ENCODE peak calls at places on chromosomes 5 and 9, in five cellular contexts. O, V, R, H and A are unnamed samples.

GRCh38 chr5:10896016-10896415 is 135.0 kb upstream of the DAP start:
- DNase-seq in O (no peak), V (no peak), R (no peak), H (no peak), A (peak; percentile 10)

GRCh38 chr5:135135530-135136201 is 101.6 kb upstream of the PITX1 start:
- DNase-seq in O (no peak), V (peak; percentile 65), R (peak; percentile 87), H (no peak), A (peak; percentile 30)

GRCh38 chr5:79225026-79225425 is 10.9 kb upstream of the JMY start:
- DNase-seq in O (no peak), V (peak; percentile 61), R (no peak), H (no peak), A (no peak)

GRCh38 chr9:120435066-120435465 is 144.9 kb downstream of the CDK5RAP2 start:
- DNase-seq in O (peak; percentile 66), V (peak; percentile 36), R (no peak), H (no peak), A (peak; percentile 77)

GRCh38 chr5:98656106-98656795 is 117.2 kb upstream of the RGMB start:
- DNase-seq in O (peak; percentile 64), V (no peak), R (no peak), H (no peak), A (no peak)

GRCh38 chr5:74641778-74642542 is 1.4 kb upstream of the ENC1 start:
- DNase-seq in O (peak; percentile 93), V (no peak), R (peak; percentile 72), H (peak; percentile 45), A (peak; percentile 86)

GRCh38 chr5:55456216-55456895 is 78.4 kb downstream of the PLPP1 start:
- DNase-seq in O (peak; percentile 40), V (peak; percentile 16), R (no peak), H (no peak), A (peak; percentile 22)

GRCh38 chr9:137707361-137707760 is 88.6 kb downstream of the EHMT1 start:
- DNase-seq in O (no peak), V (peak; percentile 48), R (no peak), H (no peak), A (no peak)

GRCh38 chr9:89422151-89422918 is 75.6 kb downstream of the SEMA4D start:
- DNase-seq in O (peak; percentile 74), V (peak; percentile 47), R (no peak), H (no peak), A (peak; percentile 83)

GRCh38 chr9:86282979-86283535 is 719 bp upstream of the ISCA1 start:
- DNase-seq in O (peak; percentile 95), V (peak; percentile 73), R (no peak), H (no peak), A (peak; percentile 91)

GRCh38 chr5:15252331-15252730 is 247.6 kb upstream of the FBXL7 start:
- DNase-seq in O (no peak), V (no peak), R (no peak), H (no peak), A (no peak)

GRCh38 chr9:4152201-4152600 is 147.7 kb downstream of the GLIS3 start:
- DNase-seq in O (no peak), V (no peak), R (no peak), H (no peak), A (no peak)

GRCh38 chr9:129054163-129054851 is 17.9 kb downstream of the MIGA2 start:
- DNase-seq in O (peak; percentile 41), V (no peak), R (no peak), H (no peak), A (no peak)

GRCh38 chr9:91930475-91930874 is 19.6 kb downstream of the ROR2 start:
- DNase-seq in O (peak; percentile 54), V (no peak), R (no peak), H (no peak), A (peak; percentile 48)

GRCh38 chr5:12745537-12745936 is 841.3 kb upstream of the CTNND2 start:
- DNase-seq in O (no peak), V (no peak), R (no peak), H (no peak), A (no peak)

GRCh38 chr5:148841519-148841918 is 15.1 kb downstream of the ADRB2 start:
- DNase-seq in O (no peak), V (no peak), R (no peak), H (no peak), A (no peak)

GRCh38 chr9:111529787-111530186 is 4.8 kb downstream of the ZNF483 start:
- DNase-seq in O (no peak), V (no peak), R (no peak), H (no peak), A (no peak)

GRCh38 chr5:110852053-110852452 is 113.2 kb downstream of the SLC25A46 start:
- DNase-seq in O (peak; percentile 32), V (no peak), R (no peak), H (no peak), A (no peak)